ENCODE peak calls at places on chromosomes 13 and 19, in seven cellular contexts. Z, Q, Y, J, A, B and E are unnamed samples.

GRCh38 chr13:53499551-53499950 is 470.9 kb downstream of the OLFM4 start:
- DNase-seq in Y (no peak), Z (no peak), Q (no peak), A (no peak), J (no peak), B (no peak), E (no peak)

GRCh38 chr19:6343462-6343861 is 10.1 kb upstream of the ACER1 start:
- DNase-seq in B (no peak), Z (no peak), A (no peak), J (no peak), Q (no peak), Y (no peak), E (no peak)

GRCh38 chr13:43303040-43303729 is 279.8 kb downstream of the DNAJC15 start:
- DNase-seq in Q (no peak), A (no peak), J (peak), Y (no peak), B (no peak), Z (peak), E (no peak)

GRCh38 chr13:73411067-73411809 is 352.4 kb downstream of the KLF5 start:
- DNase-seq in B (no peak), Z (no peak), Q (no peak), Y (no peak), A (no peak), J (peak), E (no peak)

GRCh38 chr13:62875118-62875640 is 1459.5 kb upstream of the PCDH20 start:
- DNase-seq in Q (no peak), Z (no peak), B (no peak), Y (no peak), A (no peak), J (no peak), E (no peak)

GRCh38 chr13:51453959-51454703 is 1.3 kb upstream of the INTS6 start:
- DNase-seq in Q (no peak), Y (peak), A (no peak), J (no peak), Z (peak), B (no peak), E (no peak)

GRCh38 chr19:1657632-1658445 is 5.4 kb upstream of the TCF3 start:
- DNase-seq in Z (no peak), B (no peak), J (no peak), A (no peak), Q (no peak), Y (no peak), E (no peak)

GRCh38 chr19:1017115-1017905 is 3.6 kb downstream of the TMEM259 start:
- DNase-seq in B (no peak), J (no peak), Z (no peak), A (no peak), Q (no peak), Y (no peak), E (no peak)

GRCh38 chr19:37565370-37565669 is 29.3 kb downstream of the ZNF571 start:
- DNase-seq in Y (no peak), A (no peak), J (no peak), Q (no peak), B (no peak), Z (no peak), E (no peak)

GRCh38 chr19:28705008-28705407 is 507.9 kb downstream of the UQCRFS1 start:
- DNase-seq in Z (no peak), B (peak), Q (no peak), J (peak), A (peak), Y (no peak), E (no peak)

GRCh38 chr13:84192125-84192524 is 309.9 kb upstream of the SLITRK1 start:
- DNase-seq in Q (no peak), J (peak), A (peak), Y (no peak), B (peak), Z (no peak), E (no peak)